ENCODE peak calls at places on chromosome 1, in five cellular contexts. Z is cardiac muscle cell, Q is iris pigment epithelial cell, S is DMS53, U is RWPE1. W is an unnamed sample.
A peak's percentile ranks its signal among the peaks of the same experiment; 100 is the strongest.

GRCh38 chr1:204348722-204349121 is 11.0 kb downstream of the PLEKHA6 start:
- DNase-seq in Z (peak; percentile 90), Q (peak; percentile 69), S (no peak), U (no peak), W (peak; percentile 69)

GRCh38 chr1:204128464-204128963 is 23.3 kb downstream of the ETNK2 start:
- DNase-seq in Z (no peak), Q (no peak), S (no peak), U (no peak), W (no peak)

GRCh38 chr1:72690871-72691270 is 408.5 kb upstream of the NEGR1 start:
- DNase-seq in Z (no peak), Q (no peak), S (peak; percentile 40), U (no peak), W (no peak)

GRCh38 chr1:72489801-72490200 is 207.5 kb upstream of the NEGR1 start:
- DNase-seq in Z (no peak), Q (no peak), S (peak; percentile 10), U (no peak), W (no peak)

GRCh38 chr1:163202833-163203451 is at the start of gene RGS5:
- DNase-seq in Z (peak; percentile 66), Q (peak; percentile 24), S (no peak), U (no peak), W (no peak)

GRCh38 chr1:147504801-147505303 is 36.4 kb upstream of the BCL9 start:
- DNase-seq in Z (peak; percentile 44), Q (peak; percentile 57), S (peak; percentile 93), U (no peak), W (no peak)

GRCh38 chr1:100502052-100502792 is 35.7 kb upstream of the GPR88 start:
- DNase-seq in Z (peak; percentile 32), Q (peak; percentile 60), S (peak; percentile 98), U (peak; percentile 14), W (no peak)

GRCh38 chr1:7388488-7389185 is 382.5 kb upstream of the VAMP3 start:
- DNase-seq in Z (peak; percentile 14), Q (no peak), S (no peak), U (no peak), W (no peak)

GRCh38 chr1:34328281-34328680 is 151.6 kb downstream of the C1orf94 start:
- DNase-seq in Z (no peak), Q (no peak), S (no peak), U (no peak), W (no peak)

GRCh38 chr1:207993477-207994445 is 82.8 kb upstream of the CD34 start:
- DNase-seq in Z (peak; percentile 32), Q (peak; percentile 25), S (peak; percentile 12), U (no peak), W (no peak)

GRCh38 chr1:58013237-58013636 is 533.3 kb downstream of the OMA1 start:
- DNase-seq in Z (no peak), Q (no peak), S (peak; percentile 51), U (no peak), W (no peak)